ENCODE peak calls at places on chromosome 4, in four cellular contexts. G, W, N and T are unnamed samples.

GRCh38 chr4:87092389-87093141 is 127.9 kb downstream of the KLHL8 start:
- DNase-seq in G (no peak), W (peak), N (peak), T (no peak)

GRCh38 chr4:147088141-147088540 is 142.5 kb upstream of the TTC29 start:
- DNase-seq in G (no peak), W (no peak), N (no peak), T (no peak)

GRCh38 chr4:66647468-66647867 is 897.8 kb downstream of the CENPC start:
- DNase-seq in G (no peak), W (no peak), N (no peak), T (no peak)

GRCh38 chr4:2095236-2096072 is 36.3 kb downstream of the NAT8L start:
- DNase-seq in G (no peak), W (no peak), N (no peak), T (no peak)

GRCh38 chr4:78057600-78058560 is 757 bp downstream of the FRAS1 start:
- DNase-seq in G (no peak), W (no peak), N (peak), T (peak)

GRCh38 chr4:577499-578450 is 1.7 kb upstream of the TMEM271 start:
- DNase-seq in G (no peak), W (no peak), N (peak), T (no peak)

GRCh38 chr4:40143926-40144508 is 52.8 kb upstream of the RHOH start:
- DNase-seq in G (no peak), W (no peak), N (peak), T (no peak)

GRCh38 chr4:5619913-5620625 is 88.3 kb downstream of the EVC2 start:
- DNase-seq in G (no peak), W (no peak), N (no peak), T (no peak)

GRCh38 chr4:104451573-104451972 is 43.1 kb downstream of the CXXC4 start:
- DNase-seq in G (no peak), W (no peak), N (no peak), T (no peak)

GRCh38 chr4:121096629-121097028 is 24.3 kb upstream of the NDNF start:
- DNase-seq in G (no peak), W (peak), N (peak), T (no peak)

GRCh38 chr4:122604146-122604545 is 16.7 kb downstream of the IL21 start:
- DNase-seq in G (no peak), W (no peak), N (no peak), T (no peak)

GRCh38 chr4:856468-856901 is 30.6 kb upstream of the CPLX1 start:
- DNase-seq in G (no peak), W (no peak), N (no peak), T (no peak)

GRCh38 chr4:4735136-4735754 is 124.2 kb upstream of the MSX1 start:
- DNase-seq in G (no peak), W (no peak), N (no peak), T (no peak)

GRCh38 chr4:6802050-6802449 is 19.5 kb downstream of the KIAA0232 start:
- DNase-seq in G (no peak), W (no peak), N (no peak), T (no peak)

GRCh38 chr4:29336851-29337250 is 1383.3 kb upstream of the PCDH7 start:
- DNase-seq in G (no peak), W (no peak), N (no peak), T (no peak)

GRCh38 chr4:41505161-41505653 is 32.8 kb upstream of the LIMCH1 start:
- DNase-seq in G (no peak), W (no peak), N (no peak), T (no peak)

GRCh38 chr4:16783119-16783518 is 115.3 kb downstream of the LDB2 start:
- DNase-seq in G (no peak), W (no peak), N (no peak), T (no peak)

GRCh38 chr4:185110375-185110823 is 32.7 kb upstream of the SLC25A4 start:
- DNase-seq in G (no peak), W (no peak), N (no peak), T (no peak)

GRCh38 chr4:114223580-114223979 is 244.1 kb upstream of the ARSJ start:
- DNase-seq in G (no peak), W (no peak), N (no peak), T (no peak)

DNA sequence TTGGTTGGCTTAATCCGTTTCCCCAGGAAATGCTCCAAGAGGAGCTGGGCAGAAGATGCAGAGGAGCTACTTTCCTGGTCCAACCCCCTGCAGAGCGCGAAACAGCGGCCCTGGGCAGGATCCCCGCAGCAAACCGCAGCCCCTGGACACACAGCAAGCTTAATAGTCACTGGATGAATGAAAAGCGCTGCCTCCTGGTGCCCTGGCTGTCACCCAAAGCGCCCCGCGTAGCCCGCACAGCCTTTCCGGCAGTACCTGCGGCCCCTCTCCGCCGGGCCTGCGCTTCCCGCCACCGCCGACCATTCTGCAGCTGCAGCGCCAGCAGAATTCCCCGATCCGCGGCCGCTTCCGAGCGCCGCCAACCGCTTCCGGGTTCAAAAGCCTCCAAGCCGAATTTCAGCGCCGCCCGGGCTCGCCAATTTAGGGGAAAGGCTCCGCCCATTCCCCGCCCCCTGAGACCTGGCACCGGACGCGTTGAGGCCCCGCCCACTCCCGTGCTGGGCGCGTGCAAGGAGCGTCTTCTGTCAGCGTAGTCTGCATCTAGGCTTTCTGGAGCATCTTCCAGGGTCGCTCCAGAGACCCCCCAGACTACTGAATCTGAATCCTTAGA is at the start of gene HPF1:
- DNase-seq in G (peak), W (peak), N (peak), T (peak)
- TF ChIP-seq POLR2A in G (no peak), W (peak), N (peak), T (peak)

GRCh38 chr4:151276787-151277557 is at the start of gene PRSS48:
- DNase-seq in G (peak), W (peak), N (peak), T (peak)
- TF ChIP-seq TAF1 in G (no peak), W (no peak), N (no peak), T (no peak)

GRCh38 chr4:134677209-134677814 is 475.7 kb upstream of the PABPC4L start:
- DNase-seq in G (no peak), W (no peak), N (no peak), T (no peak)
- TF ChIP-seq POLR2AphosphoS5 in G (no peak), W (no peak), N (no peak), T (no peak)

GRCh38 chr4:139017861-139018260 is 2.3 kb downstream of the NOCT start:
- DNase-seq in G (no peak), W (no peak), N (no peak), T (no peak)

GRCh38 chr4:139015948-139016451 is 419 bp downstream of the NOCT start:
- DNase-seq in G (peak), W (peak), N (peak), T (no peak)

GRCh38 chr4:139014391-139015268 is 951 bp upstream of the NOCT start:
- DNase-seq in G (no peak), W (peak), N (peak), T (peak)

GRCh38 chr4:139018501-139018900 is 2.9 kb downstream of the NOCT start:
- DNase-seq in G (no peak), W (no peak), N (no peak), T (no peak)

DNA sequence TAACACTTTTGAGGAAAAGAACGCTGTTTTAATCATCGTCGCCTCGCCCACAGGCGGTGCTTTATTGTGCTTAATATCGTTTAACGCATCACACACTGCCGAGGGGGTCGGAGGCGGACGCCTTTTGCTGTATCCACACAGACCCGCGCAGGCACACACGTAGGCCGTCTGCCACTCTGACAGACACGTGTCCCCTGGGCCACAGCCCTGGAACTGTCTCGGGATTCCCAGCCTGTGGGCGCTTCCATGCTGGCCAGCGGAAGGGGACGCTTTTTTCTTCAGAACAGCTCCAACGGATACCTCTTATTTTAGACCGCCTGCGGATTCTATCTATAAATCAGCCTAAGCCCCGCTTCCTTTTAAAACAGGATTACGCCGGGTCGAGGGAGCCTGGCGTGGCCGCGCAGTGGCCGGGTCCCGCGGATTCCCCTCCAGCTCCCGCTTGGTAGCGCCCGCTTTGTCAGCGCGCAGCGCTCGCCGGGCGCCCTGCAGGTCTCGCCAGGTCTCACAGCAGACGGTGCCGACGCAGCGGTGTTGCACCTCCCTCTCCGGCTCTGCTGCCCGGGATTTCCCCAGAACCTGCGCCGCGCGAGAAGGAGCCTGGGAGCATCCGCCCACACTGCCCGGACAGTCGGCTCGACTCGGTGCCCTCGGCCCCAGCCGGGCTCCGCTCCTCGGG is at the start of gene NOCT:
- DNase-seq in G (peak), W (peak), N (peak), T (peak)
- TF ChIP-seq POLR2A in G (peak), W (peak), N (peak), T (peak)

DNA sequence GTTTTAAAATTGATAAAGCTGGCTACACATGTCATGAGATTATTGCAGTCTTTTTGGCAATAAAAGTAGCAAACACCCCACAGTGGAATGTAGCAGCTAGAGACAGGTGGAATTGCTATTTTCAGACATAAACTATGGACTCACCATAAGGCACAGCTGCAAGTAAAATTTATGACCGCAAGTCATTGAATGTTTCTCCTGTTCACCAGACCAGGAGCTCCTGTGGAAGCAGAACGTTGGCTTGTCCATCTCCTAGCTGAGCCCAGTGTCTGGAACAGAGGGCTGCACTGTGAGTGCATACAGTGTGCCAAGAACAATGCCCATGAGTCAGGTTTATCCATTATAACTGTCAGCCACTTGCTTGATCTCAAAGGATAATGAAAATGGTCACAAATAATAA is 538.2 kb downstream of the INPP4B start:
- DNase-seq in G (no peak), W (no peak), N (no peak), T (no peak)
- TF ChIP-seq TAF1 in G (no peak), W (no peak), N (no peak), T (no peak)

GRCh38 chr4:93168053-93168452 is 660.5 kb upstream of the ATOH1 start:
- DNase-seq in G (no peak), W (no peak), N (no peak), T (no peak)
- TF ChIP-seq POLR2AphosphoS5 in G (no peak), W (no peak), N (no peak), T (no peak)

GRCh38 chr4:169612869-169613859 is 781 bp upstream of the NEK1 start:
- DNase-seq in G (no peak), W (peak), N (peak), T (no peak)
- TF ChIP-seq POLR2A in G (no peak), W (no peak), N (no peak), T (no peak)

DNA sequence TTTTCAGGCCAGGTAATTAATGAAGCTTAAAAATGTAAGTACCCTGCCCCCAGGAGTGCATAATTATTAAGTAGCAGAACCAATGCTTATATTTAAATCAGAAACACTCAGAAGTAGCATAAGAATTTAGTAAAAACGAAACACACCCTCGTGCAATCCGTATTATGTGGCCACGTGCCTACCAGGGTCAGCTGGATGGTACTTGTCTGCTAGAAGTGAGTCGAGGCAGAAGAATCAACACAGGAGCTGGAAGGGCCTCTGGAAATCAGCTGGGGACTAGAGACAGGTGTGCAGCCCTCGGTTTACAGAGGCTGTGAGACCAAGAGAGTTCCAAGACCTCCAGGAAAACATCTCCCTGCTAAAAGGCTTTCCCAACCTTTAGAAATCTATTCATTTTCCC is 559 bp upstream of the FAM47E start:
- DNase-seq in G (no peak), W (no peak), N (no peak), T (no peak)
- TF ChIP-seq TAF1 in G (no peak), W (no peak), N (no peak), T (no peak)

GRCh38 chr4:135007400-135007799 is 805.8 kb upstream of the PABPC4L start:
- DNase-seq in G (no peak), W (no peak), N (no peak), T (no peak)
- TF ChIP-seq POLR2AphosphoS5 in G (no peak), W (no peak), N (no peak), T (no peak)